ENCODE peak calls at places on chromosomes 12 and 14, in four cellular contexts. A is K562, V is HepG2, Y is GM12878. L is an unnamed sample.

GRCh38 chr14:80751285-80751684 is 190.3 kb downstream of the CEP128 start:
- DNase-seq in A (no peak), V (no peak), Y (no peak), L (no peak)

GRCh38 chr14:60356921-60357550 is 108.0 kb downstream of the PPM1A start:
- DNase-seq in A (no peak), V (no peak), Y (no peak), L (peak; percentile 53)

GRCh38 chr12:24902521-24903304 is 46.2 kb downstream of the BCAT1 start:
- DNase-seq in A (no peak), V (no peak), Y (no peak), L (no peak)

GRCh38 chr12:13864081-13864673 is 117.2 kb downstream of the GRIN2B start:
- DNase-seq in A (peak; percentile 39), V (peak; percentile 48), Y (peak; percentile 11), L (peak; percentile 74)

GRCh38 chr14:50726372-50727107 is 58.4 kb upstream of the SAV1 start:
- DNase-seq in A (no peak), V (no peak), Y (no peak), L (no peak)

GRCh38 chr14:90509403-90509802 is 112.6 kb downstream of the CALM1 start:
- DNase-seq in A (no peak), V (no peak), Y (no peak), L (no peak)

GRCh38 chr12:51124504-51124903 is 41.1 kb upstream of the CSRNP2 start:
- DNase-seq in A (no peak), V (no peak), Y (no peak), L (no peak)

GRCh38 chr12:124270671-124271070 is 24.2 kb upstream of the RFLNA start:
- DNase-seq in A (no peak), V (peak; percentile 56), Y (no peak), L (no peak)

GRCh38 chr14:100841445-100842403 is 15.8 kb downstream of the MEG3 start:
- DNase-seq in A (no peak), V (no peak), Y (no peak), L (no peak)

GRCh38 chr12:52298677-52299076 is 7.3 kb upstream of the KRT81 start:
- DNase-seq in A (no peak), V (no peak), Y (no peak), L (no peak)

GRCh38 chr14:104224516-104225281 is 86.3 kb downstream of the KIF26A start:
- DNase-seq in A (peak; percentile 38), V (no peak), Y (no peak), L (peak; percentile 69)

GRCh38 chr12:12474931-12475485 is 87.7 kb downstream of the DUSP16 start:
- DNase-seq in A (peak; percentile 35), V (no peak), Y (peak; percentile 87), L (no peak)

GRCh38 chr14:50333010-50333409 is 20.9 kb downstream of the DMAC2L start:
- DNase-seq in A (no peak), V (no peak), Y (no peak), L (no peak)

DNA sequence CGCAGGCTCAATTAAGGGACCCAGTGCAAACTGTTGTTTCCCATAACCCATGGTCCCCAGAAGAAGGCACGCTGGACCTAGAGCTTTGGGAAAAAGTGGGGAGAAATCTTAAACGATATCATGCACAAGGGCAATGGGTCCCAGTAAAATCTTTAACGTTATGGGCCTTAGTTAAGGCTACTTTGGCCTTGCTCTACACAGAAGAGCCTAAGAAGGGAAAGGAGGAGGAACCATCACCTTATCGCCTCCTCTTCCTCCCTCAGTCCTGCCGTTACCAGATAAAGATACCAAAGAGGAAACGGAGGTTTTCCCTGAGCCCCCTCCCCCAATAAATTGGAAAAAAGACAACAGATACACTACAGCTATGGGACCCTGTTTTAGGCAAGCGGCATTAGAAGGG is 116.9 kb downstream of the PPHLN1 start:
- DNase-seq in A (peak; percentile 59), V (no peak), Y (no peak), L (no peak)
- TF ChIP-seq SP1 in A (no peak), V (no peak), Y (no peak), L (no peak)

GRCh38 chr12:47689215-47689614 is 16.6 kb downstream of the RPAP3 start:
- DNase-seq in A (no peak), V (no peak), Y (no peak), L (no peak)
- TF ChIP-seq TARDBP in A (no peak), V (no peak), Y (no peak), L (no peak)

GRCh38 chr14:29927596-29928341 is at the start of gene PRKD1:
- DNase-seq in A (peak; percentile 68), V (peak; percentile 28), Y (no peak), L (peak; percentile 66)
- TF ChIP-seq SP1 in A (no peak), V (no peak), Y (no peak), L (no peak)

DNA sequence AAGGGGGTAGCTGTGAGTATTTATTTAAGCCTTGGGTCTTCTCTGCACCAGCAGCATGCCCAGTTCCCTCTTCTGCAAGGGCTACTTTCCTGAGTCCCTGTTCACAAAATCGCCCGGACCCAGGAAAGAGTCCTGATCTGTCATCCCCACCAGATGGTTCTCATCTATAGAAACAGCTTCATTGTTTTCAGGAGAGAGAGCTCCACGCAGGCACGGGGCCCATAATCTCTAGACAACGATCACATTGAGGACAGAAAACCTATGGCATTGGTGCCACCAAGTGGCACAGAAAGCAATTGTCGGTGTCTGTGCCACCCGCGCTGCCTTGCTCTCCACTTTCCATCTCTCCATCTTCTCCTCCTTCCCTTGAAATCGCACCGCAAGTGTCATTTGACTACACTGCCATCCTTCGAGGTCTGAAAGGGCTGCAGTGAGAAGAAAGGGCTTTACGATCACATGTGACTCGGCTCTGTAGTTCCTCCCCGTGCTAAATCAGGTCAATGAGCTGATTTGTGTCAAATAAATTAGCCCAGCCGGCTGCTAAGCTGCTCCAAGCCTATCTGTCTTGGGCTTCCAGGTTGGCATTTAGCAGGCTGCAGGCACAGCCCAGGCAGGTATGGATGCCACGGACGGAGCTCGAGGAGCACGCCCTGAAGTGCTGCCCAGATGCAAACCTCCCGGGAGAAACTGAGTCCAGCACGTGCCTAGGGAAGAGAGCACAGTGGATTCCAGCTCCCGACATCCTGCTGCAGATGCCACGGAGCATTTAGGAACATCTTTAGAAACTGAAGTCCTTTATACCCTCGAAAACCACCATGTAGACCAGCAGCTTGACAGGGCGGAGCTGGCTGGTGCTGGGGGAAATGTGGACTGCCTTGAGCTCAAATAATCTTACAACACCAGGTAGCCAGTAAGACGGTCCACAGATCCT is 28.8 kb downstream of the SPRING1 start:
- DNase-seq in A (no peak), V (peak; percentile 25), Y (no peak), L (no peak)
- TF ChIP-seq TARDBP in A (no peak), V (no peak), Y (no peak), L (no peak)

GRCh38 chr14:38254565-38255407 is 1.1 kb downstream of the CLEC14A start:
- DNase-seq in A (no peak), V (no peak), Y (no peak), L (no peak)
- TF ChIP-seq SP1 in A (no peak), V (no peak), Y (no peak), L (no peak)

DNA sequence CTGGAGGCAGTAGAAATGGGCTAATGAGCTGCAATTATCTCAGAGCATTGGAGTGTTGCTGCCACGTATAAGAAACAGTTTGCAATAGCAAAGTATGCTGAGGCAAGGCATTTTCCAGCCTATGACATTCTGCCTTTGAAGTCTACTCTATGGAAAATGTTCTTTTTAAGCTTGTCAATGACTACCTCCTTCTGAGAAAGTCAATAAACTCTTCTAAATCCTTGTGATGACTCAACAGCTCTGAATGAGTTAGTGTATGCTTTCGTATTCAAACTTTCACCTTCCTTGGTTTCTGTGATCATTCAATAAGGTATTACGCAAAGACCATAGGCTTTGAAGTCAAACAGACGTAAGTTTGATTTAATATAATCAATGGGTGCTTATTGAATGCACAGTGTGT is 111.2 kb downstream of the CAPZA3 start:
- DNase-seq in A (no peak), V (no peak), Y (no peak), L (no peak)
- TF ChIP-seq TARDBP in A (no peak), V (no peak), Y (no peak), L (no peak)

DNA sequence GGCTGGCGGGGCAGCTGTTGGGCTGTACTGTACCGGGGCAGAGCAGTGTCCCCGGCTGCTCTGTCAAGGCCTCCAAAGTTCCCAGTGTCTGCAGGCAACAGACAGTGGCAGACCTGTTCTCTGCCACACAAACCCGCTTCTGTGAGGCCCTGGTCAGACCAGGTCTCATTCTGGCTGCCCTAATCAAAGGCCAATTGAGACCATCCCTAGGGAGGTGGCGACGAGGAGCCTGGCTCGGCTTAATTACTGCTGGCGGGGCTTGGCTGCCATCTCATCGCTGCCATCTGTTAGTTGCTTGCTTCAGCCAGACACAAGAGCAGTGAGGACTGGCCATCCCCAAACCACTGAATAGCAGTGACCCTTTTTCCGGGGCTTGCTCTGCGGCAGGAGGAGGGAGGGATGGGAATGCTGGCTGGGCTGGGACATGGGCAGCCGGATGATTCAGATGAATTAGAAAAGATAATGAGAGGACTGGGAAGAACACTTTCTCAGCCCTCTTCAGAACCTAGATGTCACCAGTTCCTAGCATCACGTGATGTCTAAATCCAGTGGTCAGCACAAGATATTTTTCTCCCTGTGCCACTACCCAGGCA is 24.5 kb downstream of the ERG28 start:
- DNase-seq in A (no peak), V (no peak), Y (no peak), L (no peak)
- TF ChIP-seq SP1 in A (no peak), V (no peak), Y (no peak), L (no peak)

L was measured in HEK293T.